ENCODE peak calls at places on chromosomes 7 and 10, in five cellular contexts. G, T, C, W and P are unnamed samples.

GRCh38 chr10:95048206-95048605 is 21.1 kb downstream of the CYP2C8 start:
- DNase-seq in G (no peak), W (no peak), T (no peak), C (no peak), P (no peak)

GRCh38 chr10:76012928-76013327 is 581.5 kb downstream of the LRMDA start:
- DNase-seq in W (no peak), G (no peak), C (no peak), T (no peak), P (no peak)

GRCh38 chr7:66514050-66514449 is 114.6 kb upstream of the KCTD7 start:
- DNase-seq in W (no peak), C (no peak), T (no peak), G (no peak), P (no peak)

GRCh38 chr7:18290223-18290622 is 205.3 kb upstream of the HDAC9 start:
- DNase-seq in C (no peak), W (no peak), G (no peak), T (no peak), P (peak)

GRCh38 chr7:139752148-139752547 is 25.6 kb downstream of the HIPK2 start:
- DNase-seq in W (no peak), T (no peak), C (no peak), G (no peak), P (no peak)

GRCh38 chr7:99693427-99694200 is 13.8 kb upstream of the CYP3A5 start:
- DNase-seq in T (no peak), C (no peak), W (no peak), G (no peak), P (no peak)

GRCh38 chr7:139422126-139422525 is 61.3 kb downstream of the KLRG2 start:
- DNase-seq in G (no peak), T (no peak), C (no peak), W (no peak), P (no peak)

GRCh38 chr7:48868916-48869315 is 55.4 kb upstream of the CDC14C start:
- DNase-seq in G (no peak), T (no peak), W (no peak), C (no peak), P (no peak)

GRCh38 chr10:129676014-129676413 is 209.0 kb downstream of the MGMT start:
- DNase-seq in W (no peak), T (no peak), C (no peak), G (no peak), P (no peak)

GRCh38 chr7:111083423-111083822 is 7.5 kb upstream of the LRRN3 start:
- DNase-seq in C (peak), W (peak), T (peak), G (no peak), P (peak)

GRCh38 chr10:132839061-132839460 is 53.1 kb upstream of the NKX6-2 start:
- DNase-seq in W (no peak), G (no peak), T (peak), C (no peak), P (no peak)

GRCh38 chr7:22216832-22217475 is 140.0 kb downstream of the RAPGEF5 start:
- DNase-seq in W (no peak), T (no peak), G (no peak), C (no peak), P (no peak)

GRCh38 chr7:20327047-20327446 is 3.7 kb upstream of the ITGB8 start:
- DNase-seq in T (no peak), G (no peak), W (no peak), C (no peak), P (no peak)